ENCODE peak calls at places on chromosomes 4 and X, in four cellular contexts. T, Z, M and J are unnamed samples. For H3K4me1, the result is how much of the 10 kb centered on the place peaks cover.

GRCh38 chrX:22325091-22325490 is 52.4 kb downstream of the CBLL2 start:
- DNase-seq in T (no peak), Z (no peak), M (no peak), J (no peak)

GRCh38 chr4:7261174-7261573 is 68.8 kb downstream of the SORCS2 start:
- DNase-seq in T (no peak), Z (no peak), M (no peak), J (no peak)

GRCh38 chrX:3743821-3744439 is 30.5 kb upstream of the PRKX start:
- DNase-seq in T (no peak), Z (no peak), M (no peak), J (no peak)

GRCh38 chr4:102696763-102697162 is 64.0 kb downstream of the MANBA start:
- DNase-seq in T (no peak), Z (no peak), M (no peak), J (no peak)

GRCh38 chr4:76640252-76640925 is 205.4 kb downstream of the SHROOM3 start:
- DNase-seq in T (no peak), Z (peak), M (peak), J (no peak)

GRCh38 chrX:13200398-13200797 is 119.5 kb downstream of the ATXN3L start:
- DNase-seq in T (no peak), Z (no peak), M (no peak), J (no peak)

GRCh38 chrX:13515181-13515930 is 54.0 kb upstream of the EGFL6 start:
- DNase-seq in T (no peak), Z (no peak), M (no peak), J (no peak)

GRCh38 chr4:170990989-170991589 is 822.1 kb upstream of the GALNTL6 start:
- DNase-seq in T (no peak), Z (peak), M (peak), J (no peak)

GRCh38 chrX:139930923-139931645 is 1.8 kb downstream of the ATP11C start:
- DNase-seq in T (peak), Z (no peak), M (peak), J (no peak)

GRCh38 chr4:14025891-14026290 is 398.4 kb upstream of the BOD1L1 start:
- DNase-seq in T (no peak), Z (no peak), M (no peak), J (no peak)

GRCh38 chr4:110344165-110344564 is 131.8 kb upstream of the ENPEP start:
- DNase-seq in T (no peak), Z (no peak), M (peak), J (no peak)

GRCh38 chr4:3715251-3716033 is 50.7 kb upstream of the ADRA2C start:
- DNase-seq in T (peak), Z (no peak), M (no peak), J (peak)

GRCh38 chr4:101033986-101034385 is 313.3 kb downstream of the PPP3CA start:
- DNase-seq in T (no peak), Z (peak), M (peak), J (no peak)

GRCh38 chr4:70522626-70523025 is 4.3 kb downstream of the AMTN start:
- DNase-seq in T (no peak), Z (no peak), M (no peak), J (no peak)

GRCh38 chr4:166282081-166282770 is 409.2 kb downstream of the TLL1 start:
- DNase-seq in T (no peak), Z (no peak), M (no peak), J (no peak)

GRCh38 chr4:7755529-7755928 is 184.1 kb downstream of the AFAP1 start:
- DNase-seq in T (peak), Z (no peak), M (no peak), J (no peak)

GRCh38 chr4:6125103-6125651 is 75.2 kb downstream of the JAKMIP1 start:
- DNase-seq in T (peak), Z (peak), M (no peak), J (no peak)

GRCh38 chr4:3789587-3789986 is 23.4 kb downstream of the ADRA2C start:
- DNase-seq in T (no peak), Z (no peak), M (no peak), J (no peak)

GRCh38 chr4:182918044-182918607 is 940 bp upstream of the DCTD start:
- DNase-seq in T (no peak), Z (no peak), M (no peak), J (no peak)

GRCh38 chrX:55758033-55758432 is 40.5 kb downstream of the RRAGB start:
- DNase-seq in T (no peak), Z (no peak), M (no peak), J (no peak)

GRCh38 chr4:55397024-55397520 is 1.3 kb downstream of the TMEM165 start:
- DNase-seq in T (no peak), Z (no peak), M (no peak), J (no peak)

GRCh38 chr4:165085946-165086345 is 26.7 kb downstream of the TMEM192 start:
- DNase-seq in T (no peak), Z (no peak), M (no peak), J (no peak)

GRCh38 chr4:135418353-135418752 is 1216.8 kb upstream of the PABPC4L start:
- DNase-seq in T (no peak), Z (peak), M (peak), J (no peak)

GRCh38 chr4:13865871-13866669 is 238.5 kb upstream of the BOD1L1 start:
- DNase-seq in T (no peak), Z (no peak), M (no peak), J (no peak)

GRCh38 chr4:7541414-7541810 is 106.7 kb upstream of the PSAPL1 start:
- DNase-seq in T (no peak), Z (no peak), M (no peak), J (no peak)

GRCh38 chr4:146029939-146030710 is 91.5 kb upstream of the ZNF827 start:
- DNase-seq in T (no peak), Z (peak), M (peak), J (no peak)

GRCh38 chr4:157217708-157218107 is 2.8 kb upstream of the GRIA2 start:
- DNase-seq in T (no peak), Z (no peak), M (peak), J (no peak)

GRCh38 chr4:108628411-108628810 is 8.0 kb downstream of the RPL34 start:
- DNase-seq in T (no peak), Z (no peak), M (no peak), J (no peak)

GRCh38 chr4:25379591-25379990 is 2.5 kb downstream of the ANAPC4 start:
- DNase-seq in T (no peak), Z (no peak), M (no peak), J (no peak)

GRCh38 chrX:110407910-110408545 is 49.4 kb downstream of the RTL9 start:
- DNase-seq in T (no peak), Z (peak), M (peak), J (no peak)

GRCh38 chrX:22396408-22396807 is 123.7 kb downstream of the CBLL2 start:
- DNase-seq in T (no peak), Z (no peak), M (no peak), J (no peak)

GRCh38 chr4:54230479-54231418 is 1.7 kb downstream of the PDGFRA start:
- DNase-seq in T (no peak), Z (peak), M (peak), J (peak)

GRCh38 chrX:154373340-154374306 is 811 bp downstream of the FLNA start:
- DNase-seq in T (no peak), Z (peak), M (peak), J (no peak)

GRCh38 chr4:152385551-152385950 is 150.3 kb downstream of the FBXW7 start:
- DNase-seq in T (no peak), Z (no peak), M (peak), J (no peak)

GRCh38 chr4:81723927-81724587 is 252.3 kb upstream of the RASGEF1B start:
- DNase-seq in T (no peak), Z (no peak), M (no peak), J (no peak)

GRCh38 chrX:15903186-15903681 is 48.6 kb upstream of the AP1S2 start:
- DNase-seq in T (no peak), Z (no peak), M (no peak), J (no peak)

GRCh38 chr4:42411803-42412202 is 14.5 kb downstream of the SHISA3 start:
- DNase-seq in T (no peak), Z (no peak), M (no peak), J (no peak)
- H3K4me1 ChIP-seq in T (under half), Z (under half), M (under half), J (under half)

GRCh38 chr4:121788896-121789295 is 12.2 kb upstream of the EXOSC9 start:
- DNase-seq in T (no peak), Z (no peak), M (no peak), J (no peak)

GRCh38 chr4:121784401-121784800 is 16.7 kb upstream of the EXOSC9 start:
- DNase-seq in T (no peak), Z (no peak), M (no peak), J (no peak)

GRCh38 chr4:121784975-121785374 is 16.1 kb upstream of the EXOSC9 start:
- DNase-seq in T (no peak), Z (no peak), M (no peak), J (no peak)

GRCh38 chr4:121785479-121785878 is 15.6 kb upstream of the EXOSC9 start:
- DNase-seq in T (no peak), Z (no peak), M (no peak), J (no peak)

GRCh38 chr4:121786221-121786620 is 14.9 kb upstream of the EXOSC9 start:
- DNase-seq in T (no peak), Z (no peak), M (no peak), J (no peak)
- H3K27ac ChIP-seq in T (no peak), Z (no peak), M (no peak), J (no peak)

GRCh38 chr4:139857021-139857420 is 191.4 kb downstream of the MGST2 start:
- DNase-seq in T (no peak), Z (no peak), M (no peak), J (no peak)
- H3K4me1 ChIP-seq in T (under half), Z (under half), M (under half), J (under half)

GRCh38 chr4:123606336-123606735 is 209.7 kb downstream of the SPRY1 start:
- DNase-seq in T (no peak), Z (no peak), M (no peak), J (no peak)

GRCh38 chr4:123600921-123601904 is 204.6 kb downstream of the SPRY1 start:
- DNase-seq in T (no peak), Z (no peak), M (no peak), J (no peak)

GRCh38 chr4:123602007-123602406 is 205.4 kb downstream of the SPRY1 start:
- DNase-seq in T (no peak), Z (no peak), M (no peak), J (no peak)

GRCh38 chr4:123600426-123600825 is 203.8 kb downstream of the SPRY1 start:
- DNase-seq in T (no peak), Z (no peak), M (peak), J (no peak)

GRCh38 chr4:123603165-123603564 is 206.6 kb downstream of the SPRY1 start:
- DNase-seq in T (no peak), Z (no peak), M (no peak), J (no peak)
- H3K27ac ChIP-seq in T (no peak), Z (no peak), M (no peak), J (no peak)

GRCh38 chr4:150235317-150235716 is 157.1 kb downstream of the DCLK2 start:
- DNase-seq in T (no peak), Z (no peak), M (peak), J (no peak)

GRCh38 chr4:150236626-150237025 is 158.4 kb downstream of the DCLK2 start:
- DNase-seq in T (no peak), Z (no peak), M (no peak), J (no peak)

GRCh38 chr4:150235795-150236385 is 157.6 kb downstream of the DCLK2 start:
- DNase-seq in T (no peak), Z (no peak), M (no peak), J (no peak)

GRCh38 chr4:150232029-150232428 is 153.8 kb downstream of the DCLK2 start:
- DNase-seq in T (no peak), Z (no peak), M (no peak), J (no peak)

DNA sequence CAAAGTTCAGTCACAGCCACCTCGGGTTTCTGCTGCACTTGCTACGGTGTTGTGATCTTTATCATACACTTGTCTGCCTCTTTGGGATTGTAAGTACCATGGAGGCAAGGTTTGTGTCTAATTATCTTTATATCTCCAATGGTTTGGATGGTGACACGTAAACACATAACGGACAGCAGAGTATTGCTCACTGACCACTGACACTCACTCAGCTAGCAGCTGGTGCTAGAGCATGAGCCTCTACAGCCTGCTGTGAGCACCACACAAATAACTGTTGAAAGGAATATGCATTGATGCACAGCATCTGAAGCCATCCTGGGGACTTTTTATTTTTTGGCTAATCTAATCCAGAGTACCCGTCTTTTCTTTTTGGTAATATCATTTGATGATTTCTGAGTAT is 156.0 kb downstream of the DCLK2 start:
- DNase-seq in T (no peak), Z (no peak), M (no peak), J (no peak)
- H3K4me1 ChIP-seq in T (under half), Z (under half), M (under half), J (under half)